ENCODE peak calls at places on chromosomes 16 and 17, in seven cellular contexts. One of them, this sample, is unnamed.

GRCh38 chr16:58652741-58653140 is 23.1 kb upstream of the CNOT1 start:
- DNase-seq in epithelial cell of esophagus: peak
- DNase-seq in dorsolateral prefrontal cortex: no peak
- DNase-seq in CD4-positive, CD25-positive, alpha-beta regulatory T cell: no peak
- DNase-seq in CD8-positive, alpha-beta T cell: no peak
- DNase-seq in A549: no peak
- DNase-seq in thoracic aorta: no peak
- DNase-seq in this sample: no peak

GRCh38 chr17:4986403-4986802 is 1.1 kb downstream of the CAMTA2 start:
- DNase-seq in epithelial cell of esophagus: peak
- DNase-seq in dorsolateral prefrontal cortex: no peak
- DNase-seq in CD4-positive, CD25-positive, alpha-beta regulatory T cell: no peak
- DNase-seq in CD8-positive, alpha-beta T cell: no peak
- DNase-seq in A549: no peak
- DNase-seq in thoracic aorta: no peak
- DNase-seq in this sample: peak

GRCh38 chr16:31071861-31072260 is 2.2 kb downstream of the ZNF668 start:
- DNase-seq in epithelial cell of esophagus: peak
- DNase-seq in dorsolateral prefrontal cortex: no peak
- DNase-seq in CD4-positive, CD25-positive, alpha-beta regulatory T cell: no peak
- DNase-seq in CD8-positive, alpha-beta T cell: no peak
- DNase-seq in A549: no peak
- DNase-seq in thoracic aorta: no peak
- DNase-seq in this sample: no peak

GRCh38 chr17:19492140-19492539 is 41.5 kb upstream of the SLC47A1 start:
- DNase-seq in epithelial cell of esophagus: no peak
- DNase-seq in dorsolateral prefrontal cortex: no peak
- DNase-seq in CD4-positive, CD25-positive, alpha-beta regulatory T cell: no peak
- DNase-seq in CD8-positive, alpha-beta T cell: no peak
- DNase-seq in A549: no peak
- DNase-seq in thoracic aorta: no peak
- DNase-seq in this sample: no peak

GRCh38 chr17:6386041-6386630 is 48.8 kb downstream of the AIPL1 start:
- DNase-seq in epithelial cell of esophagus: no peak
- DNase-seq in dorsolateral prefrontal cortex: no peak
- DNase-seq in CD4-positive, CD25-positive, alpha-beta regulatory T cell: no peak
- DNase-seq in CD8-positive, alpha-beta T cell: no peak
- DNase-seq in A549: no peak
- DNase-seq in thoracic aorta: no peak
- DNase-seq in this sample: no peak

GRCh38 chr16:2149630-2150417 is 1.4 kb downstream of the RAB26 start:
- DNase-seq in epithelial cell of esophagus: peak
- DNase-seq in dorsolateral prefrontal cortex: no peak
- DNase-seq in CD4-positive, CD25-positive, alpha-beta regulatory T cell: no peak
- DNase-seq in CD8-positive, alpha-beta T cell: no peak
- DNase-seq in A549: peak
- DNase-seq in thoracic aorta: no peak
- DNase-seq in this sample: no peak

GRCh38 chr17:52026075-52026474 is 132.4 kb downstream of the CA10 start:
- DNase-seq in epithelial cell of esophagus: no peak
- DNase-seq in dorsolateral prefrontal cortex: no peak
- DNase-seq in CD4-positive, CD25-positive, alpha-beta regulatory T cell: no peak
- DNase-seq in CD8-positive, alpha-beta T cell: no peak
- DNase-seq in A549: no peak
- DNase-seq in thoracic aorta: no peak
- DNase-seq in this sample: no peak

GRCh38 chr17:4551141-4551540 is 4.0 kb downstream of the MYBBP1A start:
- DNase-seq in epithelial cell of esophagus: no peak
- DNase-seq in dorsolateral prefrontal cortex: no peak
- DNase-seq in CD4-positive, CD25-positive, alpha-beta regulatory T cell: peak
- DNase-seq in CD8-positive, alpha-beta T cell: no peak
- DNase-seq in A549: no peak
- DNase-seq in thoracic aorta: no peak
- DNase-seq in this sample: no peak

GRCh38 chr17:61482467-61482866 is 30.2 kb downstream of the TBX4 start:
- DNase-seq in epithelial cell of esophagus: no peak
- DNase-seq in dorsolateral prefrontal cortex: no peak
- DNase-seq in CD4-positive, CD25-positive, alpha-beta regulatory T cell: no peak
- DNase-seq in CD8-positive, alpha-beta T cell: no peak
- DNase-seq in A549: no peak
- DNase-seq in thoracic aorta: no peak
- DNase-seq in this sample: no peak

GRCh38 chr17:79970576-79971068 is 65.0 kb downstream of the TBC1D16 start:
- DNase-seq in epithelial cell of esophagus: peak
- DNase-seq in dorsolateral prefrontal cortex: peak
- DNase-seq in CD4-positive, CD25-positive, alpha-beta regulatory T cell: peak
- DNase-seq in CD8-positive, alpha-beta T cell: peak
- DNase-seq in A549: no peak
- DNase-seq in thoracic aorta: no peak
- DNase-seq in this sample: peak

GRCh38 chr17:3723556-3724372 is at the start of gene HASPIN:
- DNase-seq in epithelial cell of esophagus: peak
- DNase-seq in dorsolateral prefrontal cortex: peak
- DNase-seq in CD4-positive, CD25-positive, alpha-beta regulatory T cell: peak
- DNase-seq in CD8-positive, alpha-beta T cell: peak
- DNase-seq in A549: peak
- DNase-seq in thoracic aorta: peak
- DNase-seq in this sample: peak

GRCh38 chr17:78917451-78918307 is 7.5 kb downstream of the TIMP2 start:
- DNase-seq in epithelial cell of esophagus: no peak
- DNase-seq in dorsolateral prefrontal cortex: no peak
- DNase-seq in CD4-positive, CD25-positive, alpha-beta regulatory T cell: no peak
- DNase-seq in CD8-positive, alpha-beta T cell: no peak
- DNase-seq in A549: no peak
- DNase-seq in thoracic aorta: no peak
- DNase-seq in this sample: no peak

GRCh38 chr16:9090101-9090959 is 1.1 kb upstream of the HAPSTR1 start:
- DNase-seq in epithelial cell of esophagus: no peak
- DNase-seq in dorsolateral prefrontal cortex: peak
- DNase-seq in CD4-positive, CD25-positive, alpha-beta regulatory T cell: peak
- DNase-seq in CD8-positive, alpha-beta T cell: peak
- DNase-seq in A549: no peak
- DNase-seq in thoracic aorta: no peak
- DNase-seq in this sample: peak

GRCh38 chr17:17929655-17930380 is 42.4 kb downstream of the TOM1L2 start:
- DNase-seq in epithelial cell of esophagus: peak
- DNase-seq in dorsolateral prefrontal cortex: no peak
- DNase-seq in CD4-positive, CD25-positive, alpha-beta regulatory T cell: no peak
- DNase-seq in CD8-positive, alpha-beta T cell: no peak
- DNase-seq in A549: no peak
- DNase-seq in thoracic aorta: no peak
- DNase-seq in this sample: no peak
- H3K4me3 ChIP-seq in epithelial cell of esophagus: no peak
- H3K4me3 ChIP-seq in dorsolateral prefrontal cortex: no peak
- H3K4me3 ChIP-seq in CD4-positive, CD25-positive, alpha-beta regulatory T cell: no peak
- H3K4me3 ChIP-seq in CD8-positive, alpha-beta T cell: no peak
- H3K4me3 ChIP-seq in A549: no peak
- H3K4me3 ChIP-seq in thoracic aorta: no peak
- H3K4me3 ChIP-seq in this sample: no peak

GRCh38 chr16:29745126-29745852 is 501 bp downstream of the C16orf54 start:
- DNase-seq in epithelial cell of esophagus: no peak
- DNase-seq in dorsolateral prefrontal cortex: no peak
- DNase-seq in CD4-positive, CD25-positive, alpha-beta regulatory T cell: peak
- DNase-seq in CD8-positive, alpha-beta T cell: peak
- DNase-seq in A549: no peak
- DNase-seq in thoracic aorta: no peak
- DNase-seq in this sample: peak
- H3K4me3 ChIP-seq in epithelial cell of esophagus: no peak
- H3K4me3 ChIP-seq in dorsolateral prefrontal cortex: peak
- H3K4me3 ChIP-seq in CD4-positive, CD25-positive, alpha-beta regulatory T cell: peak
- H3K4me3 ChIP-seq in CD8-positive, alpha-beta T cell: peak
- H3K4me3 ChIP-seq in A549: no peak
- H3K4me3 ChIP-seq in thoracic aorta: peak
- H3K4me3 ChIP-seq in this sample: peak

DNA sequence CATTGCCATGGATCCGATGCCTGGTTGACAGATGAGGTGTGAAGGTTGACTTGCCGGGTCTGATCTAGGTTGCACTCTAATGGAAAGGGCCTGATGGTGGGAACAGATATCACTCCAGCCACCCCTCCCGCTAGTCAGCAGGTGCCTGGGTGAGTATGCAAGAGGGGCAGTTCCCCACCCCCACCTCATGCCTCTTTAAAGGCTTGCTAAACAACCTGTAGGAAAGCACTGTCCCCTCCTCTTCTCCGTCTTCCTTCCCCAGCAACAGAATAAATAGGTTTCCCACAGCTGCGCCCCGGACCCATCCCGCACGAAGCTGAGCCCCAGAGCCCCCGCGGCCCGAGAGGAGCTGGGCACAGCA is 746 bp upstream of the TMEM132E start:
- DNase-seq in epithelial cell of esophagus: no peak
- DNase-seq in dorsolateral prefrontal cortex: no peak
- DNase-seq in CD4-positive, CD25-positive, alpha-beta regulatory T cell: no peak
- DNase-seq in CD8-positive, alpha-beta T cell: no peak
- DNase-seq in A549: no peak
- DNase-seq in thoracic aorta: no peak
- DNase-seq in this sample: no peak
- H3K4me3 ChIP-seq in epithelial cell of esophagus: no peak
- H3K4me3 ChIP-seq in dorsolateral prefrontal cortex: peak
- H3K4me3 ChIP-seq in CD4-positive, CD25-positive, alpha-beta regulatory T cell: no peak
- H3K4me3 ChIP-seq in CD8-positive, alpha-beta T cell: no peak
- H3K4me3 ChIP-seq in A549: no peak
- H3K4me3 ChIP-seq in thoracic aorta: peak
- H3K4me3 ChIP-seq in this sample: no peak

DNA sequence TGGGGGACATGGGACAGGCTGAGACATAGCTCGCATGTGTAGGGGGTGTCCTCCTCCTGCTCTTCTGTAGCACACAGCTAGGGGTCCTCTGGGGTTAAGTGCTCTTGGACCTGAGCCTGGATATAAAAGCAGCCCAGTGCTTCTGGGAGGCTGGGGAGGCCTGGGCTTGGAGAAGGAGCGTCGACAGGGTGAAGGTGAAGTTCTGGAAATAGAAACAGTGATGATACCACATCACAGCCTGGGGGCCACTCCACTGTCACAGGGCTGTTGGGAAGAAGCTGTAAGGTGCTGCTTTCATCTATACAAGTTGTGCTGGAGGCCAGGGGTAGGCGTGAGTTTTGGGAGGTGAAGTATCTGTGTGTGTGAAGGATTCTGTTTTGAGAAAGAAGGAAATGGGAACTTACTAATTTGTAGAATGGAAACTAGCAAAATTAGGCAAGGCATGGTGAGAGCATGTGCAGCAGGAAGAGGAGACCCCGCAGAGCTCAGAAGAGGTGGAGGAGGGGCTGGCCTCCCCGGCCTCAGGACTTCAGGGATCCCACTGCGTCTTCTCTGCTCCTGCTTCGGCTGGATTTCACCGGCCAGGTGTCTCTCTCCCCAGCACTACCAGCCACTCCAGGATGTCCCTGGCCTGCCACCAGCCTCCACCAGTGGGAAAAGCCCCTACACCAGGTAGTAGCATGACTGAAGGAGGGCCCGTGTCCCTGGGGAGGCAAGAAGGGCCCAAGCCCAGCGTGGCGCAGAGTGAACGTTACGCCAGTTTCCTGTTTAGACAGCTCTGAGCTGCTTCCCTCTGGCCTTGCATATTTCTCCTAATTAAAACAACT is 19.4 kb downstream of the PLCG2 start:
- DNase-seq in epithelial cell of esophagus: no peak
- DNase-seq in dorsolateral prefrontal cortex: no peak
- DNase-seq in CD4-positive, CD25-positive, alpha-beta regulatory T cell: peak
- DNase-seq in CD8-positive, alpha-beta T cell: no peak
- DNase-seq in A549: no peak
- DNase-seq in thoracic aorta: no peak
- DNase-seq in this sample: no peak
- H3K4me3 ChIP-seq in epithelial cell of esophagus: no peak
- H3K4me3 ChIP-seq in dorsolateral prefrontal cortex: no peak
- H3K4me3 ChIP-seq in CD4-positive, CD25-positive, alpha-beta regulatory T cell: no peak
- H3K4me3 ChIP-seq in CD8-positive, alpha-beta T cell: no peak
- H3K4me3 ChIP-seq in A549: no peak
- H3K4me3 ChIP-seq in thoracic aorta: no peak
- H3K4me3 ChIP-seq in this sample: no peak

GRCh38 chr16:49398761-49399160 is 25.2 kb downstream of the C16orf78 start:
- DNase-seq in epithelial cell of esophagus: no peak
- DNase-seq in dorsolateral prefrontal cortex: no peak
- DNase-seq in CD4-positive, CD25-positive, alpha-beta regulatory T cell: no peak
- DNase-seq in CD8-positive, alpha-beta T cell: no peak
- DNase-seq in A549: no peak
- DNase-seq in thoracic aorta: no peak
- DNase-seq in this sample: no peak
- H3K4me3 ChIP-seq in epithelial cell of esophagus: no peak
- H3K4me3 ChIP-seq in dorsolateral prefrontal cortex: no peak
- H3K4me3 ChIP-seq in CD4-positive, CD25-positive, alpha-beta regulatory T cell: no peak
- H3K4me3 ChIP-seq in CD8-positive, alpha-beta T cell: no peak
- H3K4me3 ChIP-seq in A549: no peak
- H3K4me3 ChIP-seq in thoracic aorta: no peak
- H3K4me3 ChIP-seq in this sample: no peak

DNA sequence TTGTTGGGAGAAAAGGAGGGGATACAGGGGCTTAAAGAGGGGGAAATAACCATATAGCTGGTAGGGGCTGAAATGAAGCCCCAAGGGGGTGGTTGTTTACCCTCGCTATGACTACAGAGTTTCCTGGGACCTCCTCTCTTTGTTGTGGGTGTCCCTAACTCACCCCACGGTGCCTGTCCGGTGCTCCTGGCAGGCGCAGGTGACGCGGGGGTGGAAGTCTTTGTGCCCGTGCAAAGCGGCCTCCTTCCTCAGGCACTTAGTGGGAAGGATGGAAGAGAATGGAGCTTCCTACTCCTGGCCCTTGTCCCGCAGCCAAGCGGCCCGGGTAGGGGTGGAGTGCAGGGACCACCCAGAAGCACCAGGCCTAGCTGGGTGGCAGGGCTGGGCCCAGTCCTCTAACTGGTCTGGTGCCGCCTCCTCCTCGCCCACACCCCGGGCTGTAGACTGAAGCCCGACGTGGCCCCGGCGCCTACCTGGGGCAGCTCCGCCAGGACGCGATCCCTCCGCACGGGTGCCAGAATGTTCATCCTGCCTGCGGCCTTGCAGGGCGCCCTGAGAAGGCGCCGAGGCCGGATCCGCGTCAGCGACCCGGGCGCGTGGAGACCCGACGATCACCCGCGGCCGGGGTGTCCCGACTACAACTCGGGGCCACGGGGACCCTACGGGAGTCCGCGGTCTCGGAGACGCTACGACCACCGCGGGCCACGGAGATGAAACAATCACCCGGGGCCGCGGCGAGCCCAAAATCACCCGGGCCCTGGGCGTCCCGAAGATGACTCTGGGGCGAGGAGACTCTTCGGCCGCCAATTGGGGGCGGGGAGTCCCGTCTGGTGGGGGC is 709 bp downstream of the RAB34 start:
- DNase-seq in epithelial cell of esophagus: peak
- DNase-seq in dorsolateral prefrontal cortex: no peak
- DNase-seq in CD4-positive, CD25-positive, alpha-beta regulatory T cell: no peak
- DNase-seq in CD8-positive, alpha-beta T cell: no peak
- DNase-seq in A549: no peak
- DNase-seq in thoracic aorta: no peak
- DNase-seq in this sample: peak
- H3K4me3 ChIP-seq in epithelial cell of esophagus: peak
- H3K4me3 ChIP-seq in dorsolateral prefrontal cortex: peak
- H3K4me3 ChIP-seq in CD4-positive, CD25-positive, alpha-beta regulatory T cell: no peak
- H3K4me3 ChIP-seq in CD8-positive, alpha-beta T cell: no peak
- H3K4me3 ChIP-seq in A549: peak
- H3K4me3 ChIP-seq in thoracic aorta: peak
- H3K4me3 ChIP-seq in this sample: no peak

This sample was measured in naive thymus-derived CD4-positive, alpha-beta T cell.